ENCODE peak calls at places on chromosomes 2 and 18, in four cellular contexts. B, S, W and E are unnamed samples.

GRCh38 chr2:201219328-201220096 is 36.6 kb downstream of the CASP10 start:
- DNase-seq in W (no peak), S (no peak), B (no peak), E (no peak)

GRCh38 chr2:217851191-217852020 is 151.4 kb downstream of the TNS1 start:
- DNase-seq in S (no peak), B (peak; percentile 6), W (no peak), E (peak; percentile 67)

GRCh38 chr18:55322176-55322735 is 265.7 kb downstream of the TCF4 start:
- DNase-seq in S (no peak), W (peak; percentile 72), B (peak; percentile 91), E (peak; percentile 94)

GRCh38 chr2:3727397-3728045 is 24.1 kb downstream of the DCDC2C start:
- DNase-seq in B (no peak), W (no peak), S (no peak), E (no peak)

GRCh38 chr18:78069784-78070664 is 820.4 kb downstream of the GALR1 start:
- DNase-seq in S (no peak), B (peak; percentile 4), W (no peak), E (peak; percentile 86)

GRCh38 chr2:113138428-113139322 is 11.3 kb downstream of the IL1RN start:
- DNase-seq in W (peak; percentile 76), S (peak; percentile 46), B (peak; percentile 67), E (peak; percentile 70)

GRCh38 chr2:80164375-80164774 is 140.2 kb downstream of the LRRTM1 start:
- DNase-seq in S (no peak), B (no peak), W (no peak), E (no peak)

GRCh38 chr2:216474925-216475670 is 23.5 kb upstream of the RPL37A start:
- DNase-seq in B (no peak), S (peak; percentile 21), W (no peak), E (peak; percentile 58)